ENCODE peak calls at places on chromosomes 5 and 9, in five cellular contexts. U is tibial nerve; B is left colon; N is stimulated activated naive CD8-positive, alpha-beta T cell treated with anti-CD3 and anti-CD28 coated beads, Interleukin-15, Interleukin-2, amounts not matched to agents 100 U/mL and 50 U/mL, for 24 hours; W is RWPE1. X is an unnamed sample.

GRCh38 chr9:127942152-127943010 is 4.7 kb upstream of the DPM2 start:
- DNase-seq in U (no peak), W (peak; percentile 75), B (no peak), N (peak; percentile 65), X (peak; percentile 72)

GRCh38 chr9:127989094-127989493 is 8.3 kb upstream of the EEIG1 start:
- DNase-seq in N (no peak), B (no peak), U (no peak), W (no peak), X (no peak)

GRCh38 chr9:131178382-131178781 is 53.0 kb downstream of the NUP214 start:
- DNase-seq in N (peak; percentile 74), B (peak; percentile 32), U (peak; percentile 72), W (peak; percentile 87), X (peak; percentile 43)

GRCh38 chr5:33650911-33651310 is 210.1 kb downstream of the TARS1 start:
- DNase-seq in W (peak; percentile 23), U (no peak), N (no peak), B (no peak), X (no peak)

GRCh38 chr9:70569070-70569772 is 154.8 kb upstream of the KLF9 start:
- DNase-seq in U (no peak), N (no peak), B (no peak), W (no peak), X (no peak)

GRCh38 chr9:134944351-134944802 is 26.7 kb upstream of the FCN1 start:
- DNase-seq in U (peak; percentile 15), N (no peak), B (no peak), W (peak; percentile 31), X (peak; percentile 39)

GRCh38 chr9:107280543-107280942 is 2.5 kb upstream of the RAD23B start:
- DNase-seq in U (no peak), W (peak; percentile 44), N (no peak), B (no peak), X (no peak)

GRCh38 chr5:178404987-178405386 is 172.4 kb upstream of the PHYKPL start:
- DNase-seq in N (no peak), B (peak; percentile 6), U (no peak), W (peak; percentile 50), X (no peak)

GRCh38 chr5:139639619-139640431 is 8.3 kb upstream of the CXXC5 start:
- DNase-seq in N (peak; percentile 5), U (no peak), B (peak; percentile 36), W (no peak), X (no peak)

GRCh38 chr5:104412649-104413240 is 850.2 kb upstream of the NUDT12 start:
- DNase-seq in B (no peak), U (no peak), N (no peak), W (peak; percentile 10), X (no peak)

GRCh38 chr5:72137826-72138409 is 30.6 kb downstream of the MAP1B start:
- DNase-seq in N (no peak), W (peak; percentile 46), B (no peak), U (no peak), X (no peak)

GRCh38 chr9:35696520-35697215 is 6.9 kb upstream of the TPM2 start:
- DNase-seq in B (no peak), W (peak; percentile 77), N (peak; percentile 70), U (peak; percentile 60), X (peak; percentile 68)

GRCh38 chr5:68093455-68094159 is 121.9 kb upstream of the PIK3R1 start:
- DNase-seq in B (no peak), W (no peak), U (no peak), N (no peak), X (no peak)

GRCh38 chr5:172336666-172337310 is 53.2 kb upstream of the UBTD2 start:
- DNase-seq in W (no peak), N (no peak), U (no peak), B (no peak), X (no peak)

GRCh38 chr5:25448646-25449045 is 803.9 kb upstream of the CDH10 start:
- DNase-seq in W (no peak), U (no peak), N (no peak), B (no peak), X (no peak)

GRCh38 chr9:108117775-108118174 is 628.2 kb upstream of the KLF4 start:
- DNase-seq in B (no peak), W (no peak), N (no peak), U (no peak), X (no peak)

GRCh38 chr5:154295551-154295950 is 105.0 kb downstream of the GALNT10 start:
- DNase-seq in B (no peak), W (no peak), N (no peak), U (no peak), X (no peak)

GRCh38 chr5:59218424-59219045 is 635.7 kb downstream of the RAB3C start:
- DNase-seq in N (no peak), B (no peak), W (peak; percentile 45), U (no peak), X (no peak)

GRCh38 chr9:122642226-122642625 is 15.2 kb downstream of the OR1B1 start:
- DNase-seq in W (peak; percentile 37), B (no peak), N (peak; percentile 5), U (no peak), X (no peak)

GRCh38 chr9:83000765-83001164 is 62.2 kb downstream of the RASEF start:
- DNase-seq in W (no peak), N (no peak), U (no peak), B (no peak), X (no peak)

GRCh38 chr5:159620853-159621540 is 290.7 kb upstream of the IL12B start:
- DNase-seq in B (no peak), U (no peak), W (peak; percentile 40), N (no peak), X (no peak)

GRCh38 chr5:159184858-159185381 is 24.4 kb downstream of the RNF145 start:
- DNase-seq in B (no peak), U (no peak), W (no peak), N (peak; percentile 38), X (no peak)

GRCh38 chr9:77806697-77807096 is 158.6 kb upstream of the GNA14 start:
- DNase-seq in W (no peak), B (no peak), U (no peak), N (no peak), X (no peak)

GRCh38 chr9:34332370-34332964 is 3.1 kb downstream of the NUDT2 start:
- DNase-seq in U (peak; percentile 46), W (peak; percentile 38), B (no peak), N (no peak), X (no peak)